ENCODE peak calls at places on chromosomes 7 and 10, in four cellular contexts. B is iris pigment epithelial cell, A is GM23338, H is mesenchymal stem cell. L is an unnamed sample.

GRCh38 chr10:124740374-124741280 is 3.6 kb downstream of the FAM53B start:
- DNase-seq in H (peak), A (peak), B (peak), L (peak)

GRCh38 chr10:46555366-46555712 is 1.1 kb downstream of the GPRIN2 start:
- DNase-seq in A (peak), B (no peak), H (no peak), L (no peak)

GRCh38 chr7:137820677-137821420 is 25.9 kb downstream of the DGKI start:
- DNase-seq in H (peak), A (peak), B (peak), L (peak)

GRCh38 chr10:71864861-71865473 is 13.9 kb upstream of the PSAP start:
- DNase-seq in A (no peak), H (peak), B (peak), L (peak)

GRCh38 chr7:54788664-54789063 is 29.7 kb upstream of the SEC61G start:
- DNase-seq in B (peak), A (peak), H (peak), L (peak)

GRCh38 chr10:58758311-58758710 is 245.6 kb downstream of the BICC1 start:
- DNase-seq in H (no peak), B (no peak), A (no peak), L (no peak)

GRCh38 chr10:114652402-114653368 is 5.4 kb downstream of the ABLIM1 start:
- DNase-seq in A (no peak), H (no peak), B (no peak), L (no peak)

GRCh38 chr10:124142960-124143359 is 49.6 kb upstream of the CHST15 start:
- DNase-seq in B (no peak), H (no peak), A (no peak), L (no peak)

GRCh38 chr10:124653311-124653710 is 90.9 kb downstream of the FAM53B start:
- DNase-seq in A (no peak), H (no peak), B (no peak), L (no peak)

GRCh38 chr10:53403688-53404087 is 631.1 kb upstream of the MBL2 start:
- DNase-seq in A (no peak), H (peak), B (peak), L (peak)

GRCh38 chr7:140719711-140720110 is 23.2 kb downstream of the NDUFB2 start:
- DNase-seq in A (no peak), B (peak), H (no peak), L (peak)

GRCh38 chr7:44063547-44063893 is 1.8 kb downstream of the PGAM2 start:
- DNase-seq in H (no peak), A (peak), B (no peak), L (no peak)

GRCh38 chr7:1737956-1738355 is 67.9 kb downstream of the ELFN1 start:
- DNase-seq in A (no peak), B (no peak), H (no peak), L (no peak)